ENCODE peak calls at places on chromosomes 13 and 19, in six cellular contexts. One of them, this sample, is unnamed. For H3K9me3, the result is how much of the 10 kb centered on the place peaks cover.

GRCh38 chr19:39539165-39539518 is 819 bp downstream of the EID2 start:
- DNase-seq in upper lobe of left lung: no peak
- DNase-seq in left ventricle myocardium inferior: no peak
- DNase-seq in heart right ventricle: no peak
- DNase-seq in heart left ventricle: no peak
- DNase-seq in HCT116: no peak
- DNase-seq in this sample: no peak

GRCh38 chr13:110907951-110908898 is 6.6 kb downstream of the ANKRD10 start:
- DNase-seq in upper lobe of left lung: peak
- DNase-seq in left ventricle myocardium inferior: no peak
- DNase-seq in heart right ventricle: no peak
- DNase-seq in heart left ventricle: no peak
- DNase-seq in HCT116: peak
- DNase-seq in this sample: no peak

GRCh38 chr19:17216058-17216670 is 1.0 kb downstream of the USE1 start:
- DNase-seq in upper lobe of left lung: no peak
- DNase-seq in left ventricle myocardium inferior: no peak
- DNase-seq in heart right ventricle: no peak
- DNase-seq in heart left ventricle: no peak
- DNase-seq in HCT116: no peak
- DNase-seq in this sample: no peak

GRCh38 chr13:114010401-114011101 is 36.7 kb upstream of the C13orf46 start:
- DNase-seq in upper lobe of left lung: no peak
- DNase-seq in left ventricle myocardium inferior: no peak
- DNase-seq in heart right ventricle: no peak
- DNase-seq in heart left ventricle: no peak
- DNase-seq in HCT116: no peak
- DNase-seq in this sample: no peak

GRCh38 chr13:39879286-39880035 is 224.0 kb downstream of the COG6 start:
- DNase-seq in upper lobe of left lung: no peak
- DNase-seq in left ventricle myocardium inferior: no peak
- DNase-seq in heart right ventricle: no peak
- DNase-seq in heart left ventricle: no peak
- DNase-seq in HCT116: no peak
- DNase-seq in this sample: no peak

GRCh38 chr13:86684402-86684801 is 885.2 kb upstream of the SLITRK6 start:
- DNase-seq in upper lobe of left lung: no peak
- DNase-seq in left ventricle myocardium inferior: no peak
- DNase-seq in heart right ventricle: no peak
- DNase-seq in heart left ventricle: no peak
- DNase-seq in HCT116: no peak
- DNase-seq in this sample: no peak

GRCh38 chr13:26558074-26558805 is 757 bp downstream of the WASF3 start:
- DNase-seq in upper lobe of left lung: no peak
- DNase-seq in left ventricle myocardium inferior: peak
- DNase-seq in heart right ventricle: peak
- DNase-seq in heart left ventricle: no peak
- DNase-seq in HCT116: no peak
- DNase-seq in this sample: no peak

GRCh38 chr13:23639672-23640275 is 69.6 kb downstream of the TNFRSF19 start:
- DNase-seq in upper lobe of left lung: no peak
- DNase-seq in left ventricle myocardium inferior: no peak
- DNase-seq in heart right ventricle: no peak
- DNase-seq in heart left ventricle: no peak
- DNase-seq in HCT116: no peak
- DNase-seq in this sample: no peak

GRCh38 chr13:47798906-47799305 is 202.2 kb downstream of the SUCLA2 start:
- DNase-seq in upper lobe of left lung: no peak
- DNase-seq in left ventricle myocardium inferior: no peak
- DNase-seq in heart right ventricle: no peak
- DNase-seq in heart left ventricle: no peak
- DNase-seq in HCT116: no peak
- DNase-seq in this sample: no peak

GRCh38 chr13:113918981-113919646 is 54.8 kb downstream of the C13orf46 start:
- DNase-seq in upper lobe of left lung: peak
- DNase-seq in left ventricle myocardium inferior: no peak
- DNase-seq in heart right ventricle: no peak
- DNase-seq in heart left ventricle: no peak
- DNase-seq in HCT116: no peak
- DNase-seq in this sample: no peak

GRCh38 chr13:38753878-38754277 is 67.0 kb downstream of the FREM2 start:
- DNase-seq in upper lobe of left lung: no peak
- DNase-seq in left ventricle myocardium inferior: no peak
- DNase-seq in heart right ventricle: no peak
- DNase-seq in heart left ventricle: no peak
- DNase-seq in HCT116: no peak
- DNase-seq in this sample: no peak

GRCh38 chr19:20964798-20965197 is 41.7 kb downstream of the ZNF85 start:
- DNase-seq in upper lobe of left lung: no peak
- DNase-seq in left ventricle myocardium inferior: no peak
- DNase-seq in heart right ventricle: no peak
- DNase-seq in heart left ventricle: no peak
- DNase-seq in HCT116: no peak
- DNase-seq in this sample: no peak

GRCh38 chr13:57629391-57629804 is 2.1 kb upstream of the PCDH17 start:
- DNase-seq in upper lobe of left lung: no peak
- DNase-seq in left ventricle myocardium inferior: no peak
- DNase-seq in heart right ventricle: peak
- DNase-seq in heart left ventricle: peak
- DNase-seq in HCT116: no peak
- DNase-seq in this sample: no peak

GRCh38 chr19:27892500-27892899 is 1320.5 kb downstream of the UQCRFS1 start:
- DNase-seq in upper lobe of left lung: no peak
- DNase-seq in left ventricle myocardium inferior: no peak
- DNase-seq in heart right ventricle: no peak
- DNase-seq in heart left ventricle: no peak
- DNase-seq in HCT116: no peak
- DNase-seq in this sample: no peak

GRCh38 chr19:38695832-38696732 is 48.2 kb downstream of the CAPN12 start:
- DNase-seq in upper lobe of left lung: no peak
- DNase-seq in left ventricle myocardium inferior: no peak
- DNase-seq in heart right ventricle: no peak
- DNase-seq in heart left ventricle: peak
- DNase-seq in HCT116: no peak
- DNase-seq in this sample: no peak

GRCh38 chr13:24038846-24039330 is 121.6 kb upstream of the SPATA13 start:
- DNase-seq in upper lobe of left lung: no peak
- DNase-seq in left ventricle myocardium inferior: no peak
- DNase-seq in heart right ventricle: no peak
- DNase-seq in heart left ventricle: no peak
- DNase-seq in HCT116: no peak
- DNase-seq in this sample: no peak

GRCh38 chr19:47310819-47311218 is 1.2 kb downstream of the C5AR1 start:
- DNase-seq in upper lobe of left lung: peak
- DNase-seq in left ventricle myocardium inferior: peak
- DNase-seq in heart right ventricle: peak
- DNase-seq in heart left ventricle: peak
- DNase-seq in HCT116: no peak
- DNase-seq in this sample: no peak

GRCh38 chr19:40774916-40775631 is at the start of gene MIA:
- DNase-seq in upper lobe of left lung: no peak
- DNase-seq in left ventricle myocardium inferior: no peak
- DNase-seq in heart right ventricle: no peak
- DNase-seq in heart left ventricle: no peak
- DNase-seq in HCT116: no peak
- DNase-seq in this sample: no peak

GRCh38 chr13:32538234-32538620 is 368 bp downstream of the N4BP2L2 start:
- DNase-seq in upper lobe of left lung: peak
- DNase-seq in left ventricle myocardium inferior: peak
- DNase-seq in heart right ventricle: peak
- DNase-seq in heart left ventricle: peak
- DNase-seq in HCT116: no peak
- DNase-seq in this sample: no peak

GRCh38 chr19:2428027-2428690 is 773 bp upstream of the TIMM13 start:
- DNase-seq in upper lobe of left lung: no peak
- DNase-seq in left ventricle myocardium inferior: peak
- DNase-seq in heart right ventricle: no peak
- DNase-seq in heart left ventricle: no peak
- DNase-seq in HCT116: no peak
- DNase-seq in this sample: no peak

GRCh38 chr13:110546933-110547332 is 14.6 kb downstream of the RAB20 start:
- DNase-seq in upper lobe of left lung: peak
- DNase-seq in left ventricle myocardium inferior: peak
- DNase-seq in heart right ventricle: peak
- DNase-seq in heart left ventricle: peak
- DNase-seq in HCT116: peak
- DNase-seq in this sample: peak

GRCh38 chr19:48896191-48896720 is 2.3 kb downstream of the TULP2 start:
- DNase-seq in upper lobe of left lung: peak
- DNase-seq in left ventricle myocardium inferior: peak
- DNase-seq in heart right ventricle: peak
- DNase-seq in heart left ventricle: peak
- DNase-seq in HCT116: no peak
- DNase-seq in this sample: no peak

GRCh38 chr13:94301487-94301886 is 178.0 kb downstream of the DCT start:
- DNase-seq in upper lobe of left lung: no peak
- DNase-seq in left ventricle myocardium inferior: no peak
- DNase-seq in heart right ventricle: no peak
- DNase-seq in heart left ventricle: no peak
- DNase-seq in HCT116: no peak
- DNase-seq in this sample: no peak

GRCh38 chr19:31262673-31263308 is 86.4 kb downstream of the TSHZ3 start:
- DNase-seq in upper lobe of left lung: no peak
- DNase-seq in left ventricle myocardium inferior: no peak
- DNase-seq in heart right ventricle: no peak
- DNase-seq in heart left ventricle: no peak
- DNase-seq in HCT116: no peak
- DNase-seq in this sample: no peak

GRCh38 chr19:42422576-42423461 is 4.4 kb downstream of the LIPE start:
- DNase-seq in upper lobe of left lung: no peak
- DNase-seq in left ventricle myocardium inferior: no peak
- DNase-seq in heart right ventricle: no peak
- DNase-seq in heart left ventricle: peak
- DNase-seq in HCT116: no peak
- DNase-seq in this sample: no peak

GRCh38 chr19:11780431-11781020 is 13.7 kb downstream of the ZNF441 start:
- DNase-seq in upper lobe of left lung: no peak
- DNase-seq in left ventricle myocardium inferior: no peak
- DNase-seq in heart right ventricle: no peak
- DNase-seq in heart left ventricle: no peak
- DNase-seq in HCT116: no peak
- DNase-seq in this sample: no peak
- H3K9me3 ChIP-seq in upper lobe of left lung: half or more
- H3K9me3 ChIP-seq in left ventricle myocardium inferior: half or more
- H3K9me3 ChIP-seq in heart right ventricle: under half
- H3K9me3 ChIP-seq in heart left ventricle: under half
- H3K9me3 ChIP-seq in HCT116: under half
- H3K9me3 ChIP-seq in this sample: under half

GRCh38 chr19:988510-988909 is 4.4 kb downstream of the WDR18 start:
- DNase-seq in upper lobe of left lung: no peak
- DNase-seq in left ventricle myocardium inferior: no peak
- DNase-seq in heart right ventricle: no peak
- DNase-seq in heart left ventricle: no peak
- DNase-seq in HCT116: no peak
- DNase-seq in this sample: no peak

GRCh38 chr19:986083-986482 is 1.9 kb downstream of the WDR18 start:
- DNase-seq in upper lobe of left lung: no peak
- DNase-seq in left ventricle myocardium inferior: no peak
- DNase-seq in heart right ventricle: no peak
- DNase-seq in heart left ventricle: no peak
- DNase-seq in HCT116: no peak
- DNase-seq in this sample: no peak

GRCh38 chr19:990119-990571 is 6.0 kb downstream of the WDR18 start:
- DNase-seq in upper lobe of left lung: no peak
- DNase-seq in left ventricle myocardium inferior: no peak
- DNase-seq in heart right ventricle: peak
- DNase-seq in heart left ventricle: no peak
- DNase-seq in HCT116: no peak
- DNase-seq in this sample: no peak

GRCh38 chr19:989381-990081 is 5.4 kb downstream of the WDR18 start:
- DNase-seq in upper lobe of left lung: no peak
- DNase-seq in left ventricle myocardium inferior: no peak
- DNase-seq in heart right ventricle: no peak
- DNase-seq in heart left ventricle: no peak
- DNase-seq in HCT116: no peak
- DNase-seq in this sample: no peak

DNA sequence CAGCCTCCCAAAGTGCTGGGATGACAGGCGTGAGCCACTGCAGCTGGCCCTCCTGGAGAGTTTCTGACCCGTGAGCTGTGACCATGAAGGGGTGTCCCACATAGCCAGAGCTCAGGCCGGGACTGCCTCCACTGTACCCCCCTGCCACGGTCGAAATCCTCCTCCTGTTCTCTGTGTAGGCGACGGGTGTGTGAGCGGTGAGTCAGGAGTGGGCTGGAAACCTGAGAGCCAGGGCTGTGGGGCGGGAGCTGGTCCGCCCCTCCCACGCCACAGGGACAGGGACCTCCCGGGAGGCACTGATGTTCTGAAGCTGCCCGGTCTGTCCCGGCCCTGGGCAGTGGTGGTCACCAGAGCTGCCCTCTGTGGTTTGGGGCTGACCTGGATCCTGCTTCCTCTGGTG is 3.9 kb downstream of the WDR18 start:
- DNase-seq in upper lobe of left lung: no peak
- DNase-seq in left ventricle myocardium inferior: no peak
- DNase-seq in heart right ventricle: no peak
- DNase-seq in heart left ventricle: no peak
- DNase-seq in HCT116: no peak
- DNase-seq in this sample: no peak
- TF ChIP-seq CTCF in upper lobe of left lung: no peak
- TF ChIP-seq CTCF in left ventricle myocardium inferior: no peak
- TF ChIP-seq CTCF in heart right ventricle: no peak
- TF ChIP-seq CTCF in heart left ventricle: no peak
- TF ChIP-seq CTCF in HCT116: no peak
- TF ChIP-seq CTCF in this sample: no peak

GRCh38 chr19:5291588-5292193 is 48.9 kb downstream of the PTPRS start:
- DNase-seq in upper lobe of left lung: no peak
- DNase-seq in left ventricle myocardium inferior: no peak
- DNase-seq in heart right ventricle: no peak
- DNase-seq in heart left ventricle: no peak
- DNase-seq in HCT116: no peak
- DNase-seq in this sample: no peak
- H3K4me3 ChIP-seq in upper lobe of left lung: peak
- H3K4me3 ChIP-seq in left ventricle myocardium inferior: peak
- H3K4me3 ChIP-seq in heart right ventricle: peak
- H3K4me3 ChIP-seq in heart left ventricle: peak
- H3K4me3 ChIP-seq in HCT116: peak
- H3K4me3 ChIP-seq in this sample: peak

DNA sequence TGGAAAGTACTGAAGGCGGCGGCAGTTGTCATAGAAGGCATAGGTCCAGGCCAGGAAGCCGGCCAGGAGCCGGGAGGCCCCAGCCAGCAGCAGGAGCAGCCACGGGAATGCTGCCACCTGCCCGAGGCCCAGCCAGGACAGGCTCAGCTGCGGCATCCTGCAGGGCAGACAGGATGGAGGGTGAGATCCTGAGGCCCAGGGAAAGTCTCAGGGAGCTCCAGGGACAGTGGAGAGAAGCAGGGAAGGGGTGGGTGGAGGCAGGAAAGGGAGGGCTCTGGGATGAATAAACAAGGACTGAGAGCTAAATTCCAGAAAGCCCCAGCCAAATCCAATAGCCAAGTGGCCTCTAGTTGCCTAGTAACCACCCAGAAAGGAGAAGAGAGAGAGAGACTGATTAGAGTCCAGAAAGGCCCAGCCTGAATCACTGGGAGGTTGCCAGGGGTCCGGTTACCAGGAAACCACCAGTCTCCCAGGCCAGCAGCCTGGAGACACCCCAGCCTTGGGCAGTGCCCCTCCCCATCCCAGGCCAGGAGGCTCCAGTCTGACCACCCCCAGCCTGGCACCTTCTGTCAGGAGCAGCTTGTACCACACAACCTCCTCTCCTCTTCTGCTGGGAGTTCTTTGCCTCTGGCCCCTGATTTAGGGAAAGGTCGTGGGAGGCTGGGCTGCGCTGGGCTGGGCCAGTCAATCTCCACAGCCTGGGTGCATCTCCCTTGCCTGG is 7.5 kb upstream of the OR10H5 start:
- DNase-seq in upper lobe of left lung: peak
- DNase-seq in left ventricle myocardium inferior: peak
- DNase-seq in heart right ventricle: peak
- DNase-seq in heart left ventricle: peak
- DNase-seq in HCT116: no peak
- DNase-seq in this sample: no peak
- H3K9me3 ChIP-seq in upper lobe of left lung: under half
- H3K9me3 ChIP-seq in left ventricle myocardium inferior: under half
- H3K9me3 ChIP-seq in heart right ventricle: under half
- H3K9me3 ChIP-seq in heart left ventricle: under half
- H3K9me3 ChIP-seq in HCT116: under half
- H3K9me3 ChIP-seq in this sample: under half

This sample was measured in AG04450.